ENCODE peak calls at places on chromosomes 3 and 15, in seven cellular contexts. C is COR-L47; T is nephron progenitor cell; G is vagina; J is EL; Q is cortex of kidney; Y is activated CD8-positive, alpha-beta memory T cell treated with anti-CD3 and anti-CD28 coated beads for 4 hours. M is an unnamed sample.

GRCh38 chr3:177751770-177752169 is 554.5 kb upstream of the TBL1XR1 start:
- DNase-seq in G (no peak), C (no peak), J (no peak), Y (no peak), Q (no peak), T (no peak), M (no peak)

GRCh38 chr3:178833696-178834095 is 237.9 kb downstream of the ZMAT3 start:
- DNase-seq in T (no peak), J (no peak), Q (no peak), Y (no peak), G (no peak), C (no peak), M (no peak)

GRCh38 chr15:25641762-25642161 is 202.9 kb upstream of the UBE3A start:
- DNase-seq in Q (no peak), Y (no peak), G (no peak), J (no peak), C (no peak), T (no peak), M (no peak)

GRCh38 chr15:94352940-94353820 is 121.8 kb downstream of the MCTP2 start:
- DNase-seq in G (no peak), Q (no peak), J (no peak), C (no peak), T (no peak), Y (no peak), M (no peak)

GRCh38 chr3:65347166-65347565 is 659.4 kb upstream of the ADAMTS9 start:
- DNase-seq in Q (no peak), G (no peak), C (no peak), T (no peak), Y (no peak), J (no peak), M (no peak)

GRCh38 chr15:22868495-22868894 is 30.0 kb downstream of the NIPA2 start:
- DNase-seq in J (no peak), C (no peak), Q (no peak), Y (no peak), G (no peak), T (no peak), M (no peak)

GRCh38 chr3:160403796-160404510 is 4.5 kb downstream of the SMC4 start:
- DNase-seq in G (no peak), Q (no peak), J (no peak), T (no peak), C (no peak), Y (no peak), M (peak; percentile 39)

GRCh38 chr3:11544413-11545181 is 99.1 kb downstream of the VGLL4 start:
- DNase-seq in G (no peak), J (peak; percentile 32), C (no peak), Y (no peak), T (no peak), Q (no peak), M (peak; percentile 62)

GRCh38 chr3:177576754-177577153 is 379.5 kb upstream of the TBL1XR1 start:
- DNase-seq in G (no peak), Q (no peak), C (no peak), J (no peak), Y (no peak), T (no peak), M (no peak)

GRCh38 chr3:46183330-46183729 is 24.8 kb downstream of the CCR1 start:
- DNase-seq in G (no peak), Q (no peak), Y (no peak), T (no peak), C (no peak), J (no peak), M (no peak)

GRCh38 chr15:56942118-56942517 is 23.7 kb downstream of the TCF12 start:
- DNase-seq in C (no peak), Q (no peak), G (no peak), Y (no peak), T (no peak), J (no peak), M (no peak)

GRCh38 chr3:179464296-179465092 is 13.2 kb upstream of the GNB4 start:
- DNase-seq in G (no peak), J (no peak), C (peak; percentile 66), T (no peak), Y (no peak), Q (no peak), M (no peak)

GRCh38 chr15:55151621-55152020 is 45.1 kb downstream of the RSL24D1 start:
- DNase-seq in Q (no peak), T (no peak), G (no peak), C (no peak), J (no peak), Y (no peak), M (no peak)

GRCh38 chr15:79978694-79979519 is 7.9 kb upstream of the BCL2A1 start:
- DNase-seq in J (peak; percentile 31), G (no peak), T (no peak), C (no peak), Y (no peak), Q (no peak), M (peak; percentile 93)

GRCh38 chr15:62866366-62866765 is 176.2 kb upstream of the TPM1 start:
- DNase-seq in C (no peak), T (no peak), G (no peak), Y (no peak), J (no peak), Q (no peak), M (no peak)

GRCh38 chr3:169147246-169148008 is 516.1 kb downstream of the MECOM start:
- DNase-seq in Q (peak; percentile 9), C (peak; percentile 59), T (peak; percentile 73), G (no peak), Y (no peak), J (peak; percentile 70), M (peak; percentile 84)

GRCh38 chr3:194296448-194296831 is 54.7 kb downstream of the CPN2 start:
- DNase-seq in G (no peak), Q (no peak), J (peak; percentile 85), T (no peak), Y (no peak), C (no peak), M (peak; percentile 75)

GRCh38 chr15:73982251-73982962 is 9.7 kb downstream of the STOML1 start:
- DNase-seq in Y (no peak), G (no peak), Q (no peak), T (no peak), C (no peak), J (peak; percentile 95), M (peak; percentile 96)

GRCh38 chr15:101204744-101205535 is 46.9 kb downstream of the CHSY1 start:
- DNase-seq in Y (no peak), G (no peak), J (peak; percentile 23), Q (no peak), T (no peak), C (no peak), M (peak; percentile 76)